ENCODE peak calls at places on chromosomes 7 and 10, in eight cellular contexts. N, O, M, B, D, U, J and C are unnamed samples.

GRCh38 chr7:90407484-90407821 is 4.2 kb downstream of the CLDN12 start:
- DNase-seq in M (no peak), J (no peak), N (no peak), B (no peak), D (no peak), U (no peak), O (no peak), C (no peak)

GRCh38 chr7:47183896-47184629 is 397.8 kb downstream of the TNS3 start:
- DNase-seq in U (no peak), B (no peak), D (no peak), J (no peak), M (no peak), O (no peak), N (no peak), C (no peak)

GRCh38 chr10:12434277-12434676 is 84.9 kb downstream of the CAMK1D start:
- DNase-seq in M (no peak), D (no peak), O (no peak), N (no peak), B (no peak), J (no peak), U (no peak), C (no peak)

GRCh38 chr10:70785190-70785589 is at the start of gene TBATA:
- DNase-seq in N (no peak), O (no peak), B (no peak), J (no peak), M (no peak), D (no peak), U (no peak), C (no peak)

GRCh38 chr10:36888925-36889573 is 236.3 kb upstream of the ANKRD30A start:
- DNase-seq in N (peak; percentile 33), B (peak; percentile 32), J (peak; percentile 12), U (peak; percentile 76), M (peak; percentile 53), D (no peak), O (no peak), C (peak; percentile 36)

GRCh38 chr7:39321909-39322498 is 244.2 kb upstream of the YAE1 start:
- DNase-seq in N (no peak), D (no peak), M (no peak), U (no peak), B (no peak), J (peak; percentile 31), O (no peak), C (no peak)

GRCh38 chr10:78335691-78336401 is 302.2 kb downstream of the RPS24 start:
- DNase-seq in U (no peak), B (peak; percentile 91), J (peak; percentile 5), N (no peak), D (peak; percentile 19), O (no peak), M (no peak), C (peak; percentile 5)

GRCh38 chr10:25130911-25131310 is 43.9 kb upstream of the GPR158 start:
- DNase-seq in O (no peak), D (no peak), U (no peak), J (no peak), B (peak; percentile 44), N (no peak), M (no peak), C (peak; percentile 29)

GRCh38 chr10:77846718-77847311 is 79.7 kb downstream of the DLG5 start:
- DNase-seq in B (peak; percentile 79), M (peak; percentile 72), J (peak; percentile 53), N (peak; percentile 75), O (peak; percentile 29), D (peak; percentile 87), U (peak; percentile 87), C (peak; percentile 79)

GRCh38 chr10:127976286-127976685 is 69.4 kb downstream of the PTPRE start:
- DNase-seq in B (no peak), J (no peak), D (peak; percentile 50), N (no peak), M (no peak), U (no peak), O (no peak), C (no peak)

GRCh38 chr10:12896251-12896650 is 105.3 kb downstream of the CCDC3 start:
- DNase-seq in J (no peak), B (no peak), U (no peak), N (no peak), O (no peak), D (no peak), M (no peak), C (no peak)

GRCh38 chr10:130464426-130464825 is 328.2 kb downstream of the GLRX3 start:
- DNase-seq in J (no peak), U (no peak), N (no peak), D (no peak), O (no peak), M (no peak), B (no peak), C (no peak)

GRCh38 chr7:107439025-107439424 is 30.8 kb upstream of the GPR22 start:
- DNase-seq in B (no peak), D (no peak), U (no peak), J (no peak), N (no peak), M (no peak), O (no peak), C (no peak)

GRCh38 chr10:73634397-73634796 is 6.9 kb downstream of the MYOZ1 start:
- DNase-seq in M (no peak), J (no peak), D (no peak), U (no peak), N (no peak), B (no peak), O (no peak), C (no peak)

GRCh38 chr10:51657481-51657880 is 41.9 kb downstream of the CSTF2T start:
- DNase-seq in N (no peak), O (no peak), U (no peak), M (no peak), D (no peak), B (no peak), J (peak; percentile 7), C (no peak)

GRCh38 chr7:1091644-1092027 is 3.7 kb downstream of the GPER1 start:
- DNase-seq in M (no peak), D (no peak), N (no peak), O (no peak), U (no peak), B (no peak), J (no peak), C (no peak)

GRCh38 chr10:115654961-115655360 is 561.8 kb downstream of the ATRNL1 start:
- DNase-seq in O (no peak), J (no peak), U (no peak), N (no peak), M (no peak), D (no peak), B (peak; percentile 62), C (no peak)

GRCh38 chr7:90320801-90321494 is at the start of gene FAM237B:
- DNase-seq in D (no peak), B (no peak), U (peak; percentile 51), N (peak; percentile 29), O (no peak), M (peak; percentile 5), J (no peak), C (peak; percentile 27)

GRCh38 chr7:725223-726005 is 1.1 kb upstream of the DNAAF5 start:
- DNase-seq in B (peak; percentile 57), D (no peak), O (no peak), N (no peak), J (peak; percentile 23), U (no peak), M (no peak), C (peak; percentile 58)

GRCh38 chr7:54823776-54824175 is 64.8 kb upstream of the SEC61G start:
- DNase-seq in O (no peak), B (no peak), U (no peak), M (no peak), D (peak; percentile 52), N (no peak), J (no peak), C (no peak)